ENCODE peak calls at places on chromosomes 12 and 14, in five cellular contexts. One of them, this sample, is unnamed.
A peak's percentile ranks its signal among the peaks of the same experiment; 100 is the strongest.

GRCh38 chr14:26887842-26888241 is 290.0 kb upstream of the NOVA1 start:
- DNase-seq in brain microvascular endothelial cell: no peak
- DNase-seq in tibial artery: peak; percentile 64
- DNase-seq in cardiac fibroblast: no peak
- DNase-seq in WTC11: no peak
- DNase-seq in this sample: no peak

GRCh38 chr14:36771256-36771655 is 109.6 kb downstream of the PAX9 start:
- DNase-seq in WTC11: no peak
- DNase-seq in cardiac fibroblast: no peak
- DNase-seq in brain microvascular endothelial cell: no peak
- DNase-seq in tibial artery: no peak
- DNase-seq in this sample: no peak

GRCh38 chr12:42987216-42987631 is 397.7 kb upstream of the PRICKLE1 start:
- DNase-seq in tibial artery: no peak
- DNase-seq in cardiac fibroblast: no peak
- DNase-seq in WTC11: no peak
- DNase-seq in brain microvascular endothelial cell: no peak
- DNase-seq in this sample: no peak

GRCh38 chr14:96066976-96067375 is 27.8 kb downstream of the C14orf132 start:
- DNase-seq in tibial artery: peak; percentile 15
- DNase-seq in cardiac fibroblast: no peak
- DNase-seq in brain microvascular endothelial cell: no peak
- DNase-seq in WTC11: no peak
- DNase-seq in this sample: no peak

GRCh38 chr12:103677341-103677740 is 90.3 kb downstream of the STAB2 start:
- DNase-seq in cardiac fibroblast: no peak
- DNase-seq in brain microvascular endothelial cell: no peak
- DNase-seq in WTC11: peak; percentile 16
- DNase-seq in tibial artery: no peak
- DNase-seq in this sample: no peak

GRCh38 chr14:28307506-28307905 is 459.1 kb upstream of the FOXG1 start:
- DNase-seq in brain microvascular endothelial cell: no peak
- DNase-seq in cardiac fibroblast: no peak
- DNase-seq in tibial artery: no peak
- DNase-seq in WTC11: no peak
- DNase-seq in this sample: no peak

GRCh38 chr12:100827901-100828520 is 33.4 kb downstream of the ANO4 start:
- DNase-seq in WTC11: no peak
- DNase-seq in cardiac fibroblast: peak; percentile 66
- DNase-seq in tibial artery: no peak
- DNase-seq in brain microvascular endothelial cell: no peak
- DNase-seq in this sample: no peak

GRCh38 chr12:105083551-105084105 is 630 bp downstream of the ALDH1L2 start:
- DNase-seq in brain microvascular endothelial cell: peak; percentile 73
- DNase-seq in WTC11: peak; percentile 32
- DNase-seq in tibial artery: peak; percentile 90
- DNase-seq in cardiac fibroblast: peak; percentile 84
- DNase-seq in this sample: peak; percentile 87

GRCh38 chr12:12717586-12718381 is 616 bp downstream of the CDKN1B start:
- DNase-seq in brain microvascular endothelial cell: no peak
- DNase-seq in cardiac fibroblast: peak; percentile 28
- DNase-seq in tibial artery: peak; percentile 73
- DNase-seq in WTC11: peak; percentile 32
- DNase-seq in this sample: no peak

GRCh38 chr12:106631150-106631549 is 48.3 kb downstream of the RFX4 start:
- DNase-seq in WTC11: no peak
- DNase-seq in cardiac fibroblast: no peak
- DNase-seq in brain microvascular endothelial cell: no peak
- DNase-seq in tibial artery: no peak
- DNase-seq in this sample: no peak

GRCh38 chr14:55399912-55400311 is 11.7 kb downstream of the ATG14 start:
- DNase-seq in tibial artery: no peak
- DNase-seq in WTC11: no peak
- DNase-seq in brain microvascular endothelial cell: peak; percentile 16
- DNase-seq in cardiac fibroblast: no peak
- DNase-seq in this sample: no peak

GRCh38 chr14:99751539-99752485 is 41.4 kb upstream of the EML1 start:
- DNase-seq in brain microvascular endothelial cell: no peak
- DNase-seq in tibial artery: no peak
- DNase-seq in cardiac fibroblast: peak; percentile 56
- DNase-seq in WTC11: no peak
- DNase-seq in this sample: no peak

GRCh38 chr14:79836577-79836976 is 374.7 kb downstream of the DIO2 start:
- DNase-seq in WTC11: no peak
- DNase-seq in cardiac fibroblast: peak; percentile 54
- DNase-seq in tibial artery: no peak
- DNase-seq in brain microvascular endothelial cell: peak; percentile 30
- DNase-seq in this sample: no peak

GRCh38 chr12:2893007-2893406 is 2.3 kb downstream of the TULP3 start:
- DNase-seq in cardiac fibroblast: peak; percentile 87
- DNase-seq in tibial artery: peak; percentile 68
- DNase-seq in brain microvascular endothelial cell: peak; percentile 59
- DNase-seq in WTC11: no peak
- DNase-seq in this sample: no peak

GRCh38 chr12:21666722-21667121 is 9.1 kb upstream of the LDHB start:
- DNase-seq in tibial artery: no peak
- DNase-seq in cardiac fibroblast: no peak
- DNase-seq in brain microvascular endothelial cell: no peak
- DNase-seq in WTC11: no peak
- DNase-seq in this sample: no peak

GRCh38 chr14:51228890-51229289 is 11.2 kb upstream of the TMX1 start:
- DNase-seq in cardiac fibroblast: no peak
- DNase-seq in brain microvascular endothelial cell: no peak
- DNase-seq in WTC11: no peak
- DNase-seq in tibial artery: no peak
- DNase-seq in this sample: no peak

GRCh38 chr12:101338087-101338486 is 58.2 kb downstream of the UTP20 start:
- DNase-seq in WTC11: no peak
- DNase-seq in tibial artery: no peak
- DNase-seq in cardiac fibroblast: no peak
- DNase-seq in brain microvascular endothelial cell: no peak
- DNase-seq in this sample: no peak

GRCh38 chr14:52848626-52849025 is 57.2 kb upstream of the GNPNAT1 start:
- DNase-seq in tibial artery: no peak
- DNase-seq in brain microvascular endothelial cell: no peak
- DNase-seq in cardiac fibroblast: no peak
- DNase-seq in WTC11: no peak
- DNase-seq in this sample: no peak

GRCh38 chr12:110582286-110583136 is 607 bp downstream of the PPTC7 start:
- DNase-seq in WTC11: peak; percentile 44
- DNase-seq in brain microvascular endothelial cell: no peak
- DNase-seq in tibial artery: peak; percentile 80
- DNase-seq in cardiac fibroblast: peak; percentile 60
- DNase-seq in this sample: peak; percentile 85

GRCh38 chr14:61644834-61645233 is 50.5 kb upstream of the HIF1A start:
- DNase-seq in WTC11: no peak
- DNase-seq in brain microvascular endothelial cell: no peak
- DNase-seq in tibial artery: no peak
- DNase-seq in cardiac fibroblast: no peak
- DNase-seq in this sample: no peak

GRCh38 chr14:50039734-50040400 is 76.5 kb downstream of the VCPKMT start:
- DNase-seq in WTC11: no peak
- DNase-seq in brain microvascular endothelial cell: peak; percentile 72
- DNase-seq in tibial artery: peak; percentile 74
- DNase-seq in cardiac fibroblast: peak; percentile 67
- DNase-seq in this sample: no peak

GRCh38 chr12:120689397-120690082 is 2.6 kb downstream of the MLEC start:
- DNase-seq in cardiac fibroblast: no peak
- DNase-seq in brain microvascular endothelial cell: peak; percentile 10
- DNase-seq in WTC11: peak; percentile 30
- DNase-seq in tibial artery: no peak
- DNase-seq in this sample: no peak

GRCh38 chr12:107320929-107321618 is 227.7 kb upstream of the CRY1 start:
- DNase-seq in tibial artery: no peak
- DNase-seq in brain microvascular endothelial cell: peak; percentile 29
- DNase-seq in cardiac fibroblast: peak; percentile 36
- DNase-seq in WTC11: peak; percentile 61
- DNase-seq in this sample: no peak

GRCh38 chr12:113664224-113664681 is 192.6 kb upstream of the LHX5 start:
- DNase-seq in cardiac fibroblast: no peak
- DNase-seq in tibial artery: no peak
- DNase-seq in brain microvascular endothelial cell: no peak
- DNase-seq in WTC11: no peak
- DNase-seq in this sample: no peak

GRCh38 chr12:1739368-1739767 is 48.5 kb downstream of the ADIPOR2 start:
- DNase-seq in tibial artery: no peak
- DNase-seq in cardiac fibroblast: no peak
- DNase-seq in WTC11: no peak
- DNase-seq in brain microvascular endothelial cell: no peak
- DNase-seq in this sample: no peak

GRCh38 chr12:2183556-2184541 is 131.1 kb downstream of the CACNA1C start:
- DNase-seq in tibial artery: no peak
- DNase-seq in cardiac fibroblast: peak; percentile 62
- DNase-seq in WTC11: no peak
- DNase-seq in brain microvascular endothelial cell: peak; percentile 34
- DNase-seq in this sample: no peak

GRCh38 chr12:123050331-123050809 is 69.9 kb downstream of the ARL6IP4 start:
- DNase-seq in tibial artery: no peak
- DNase-seq in brain microvascular endothelial cell: peak; percentile 51
- DNase-seq in cardiac fibroblast: peak; percentile 60
- DNase-seq in WTC11: no peak
- DNase-seq in this sample: no peak

GRCh38 chr14:70755655-70756054 is 53.7 kb downstream of the MAP3K9 start:
- DNase-seq in cardiac fibroblast: no peak
- DNase-seq in WTC11: no peak
- DNase-seq in tibial artery: no peak
- DNase-seq in brain microvascular endothelial cell: no peak
- DNase-seq in this sample: no peak

GRCh38 chr12:127077262-127078045 is 1189.5 kb upstream of the TMEM132C start:
- DNase-seq in brain microvascular endothelial cell: no peak
- DNase-seq in tibial artery: no peak
- DNase-seq in cardiac fibroblast: no peak
- DNase-seq in WTC11: no peak
- DNase-seq in this sample: no peak

GRCh38 chr14:58663494-58664111 is 25.8 kb downstream of the DACT1 start:
- DNase-seq in brain microvascular endothelial cell: peak; percentile 80
- DNase-seq in tibial artery: no peak
- DNase-seq in WTC11: no peak
- DNase-seq in cardiac fibroblast: peak; percentile 93
- DNase-seq in this sample: no peak

GRCh38 chr12:90233168-90234100 is 524.8 kb upstream of the ATP2B1 start:
- DNase-seq in tibial artery: no peak
- DNase-seq in brain microvascular endothelial cell: no peak
- DNase-seq in WTC11: no peak
- DNase-seq in cardiac fibroblast: peak; percentile 28
- DNase-seq in this sample: no peak

GRCh38 chr12:40473979-40474378 is 218.3 kb upstream of the CNTN1 start:
- DNase-seq in brain microvascular endothelial cell: no peak
- DNase-seq in cardiac fibroblast: no peak
- DNase-seq in WTC11: no peak
- DNase-seq in tibial artery: no peak
- DNase-seq in this sample: no peak

GRCh38 chr12:11863478-11863906 is 207.2 kb upstream of the BCL2L14 start:
- DNase-seq in WTC11: no peak
- DNase-seq in tibial artery: peak; percentile 80
- DNase-seq in cardiac fibroblast: peak; percentile 28
- DNase-seq in brain microvascular endothelial cell: no peak
- DNase-seq in this sample: no peak

GRCh38 chr12:76024942-76025600 is 6.5 kb downstream of the PHLDA1 start:
- DNase-seq in brain microvascular endothelial cell: peak; percentile 68
- DNase-seq in WTC11: no peak
- DNase-seq in tibial artery: no peak
- DNase-seq in cardiac fibroblast: peak; percentile 96
- DNase-seq in this sample: no peak

GRCh38 chr14:31568671-31569070 is 7.5 kb downstream of the NUBPL start:
- DNase-seq in cardiac fibroblast: peak; percentile 84
- DNase-seq in tibial artery: no peak
- DNase-seq in brain microvascular endothelial cell: no peak
- DNase-seq in WTC11: no peak
- DNase-seq in this sample: no peak

DNA sequence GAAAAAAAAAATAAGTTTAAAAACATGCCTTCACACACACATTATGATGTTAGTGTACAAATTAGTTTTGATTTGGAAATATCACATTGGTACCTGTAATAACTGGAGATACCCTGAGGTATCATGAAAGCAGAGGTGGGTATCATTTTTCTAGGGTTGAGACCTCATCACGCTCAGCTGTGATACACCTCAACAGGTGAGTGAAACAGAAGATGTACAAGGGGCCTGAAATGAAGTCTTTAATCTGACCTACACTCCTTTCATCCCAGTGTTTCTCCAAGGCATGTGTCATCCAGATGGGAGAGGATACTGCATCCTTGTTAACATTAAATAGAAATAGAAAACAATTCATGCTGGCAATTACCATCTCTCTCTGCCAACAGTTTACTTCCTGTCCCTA is 7.4 kb downstream of the BMP4 start:
- DNase-seq in brain microvascular endothelial cell: no peak
- DNase-seq in cardiac fibroblast: no peak
- DNase-seq in WTC11: no peak
- DNase-seq in tibial artery: no peak
- DNase-seq in this sample: no peak
- TF ChIP-seq CTCF in brain microvascular endothelial cell: no peak
- TF ChIP-seq CTCF in cardiac fibroblast: no peak
- TF ChIP-seq CTCF in WTC11: no peak
- TF ChIP-seq CTCF in tibial artery: no peak
- TF ChIP-seq CTCF in this sample: no peak

DNA sequence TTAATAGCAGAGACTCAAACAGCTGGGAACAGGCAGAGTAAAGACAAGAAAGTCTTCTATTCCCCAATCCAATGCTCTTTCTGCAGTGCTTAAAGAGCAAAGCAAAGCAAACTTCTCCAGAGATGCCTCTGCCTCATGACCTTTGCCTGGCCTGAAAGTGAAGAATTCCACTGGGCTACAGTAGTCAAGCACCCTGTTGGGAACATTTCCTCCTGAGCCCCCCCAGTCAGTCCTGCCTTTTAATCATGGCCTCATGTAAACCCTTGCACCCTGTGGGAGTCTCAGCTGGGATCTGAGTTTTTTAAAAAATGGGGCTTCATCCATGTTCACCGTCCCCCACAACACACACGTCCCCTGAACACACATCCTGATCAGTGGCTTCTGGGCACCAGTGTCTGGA is 62.7 kb upstream of the TSPAN11 start:
- DNase-seq in WTC11: no peak
- DNase-seq in cardiac fibroblast: no peak
- DNase-seq in tibial artery: no peak
- DNase-seq in brain microvascular endothelial cell: no peak
- DNase-seq in this sample: no peak
- TF ChIP-seq CTCF in WTC11: no peak
- TF ChIP-seq CTCF in cardiac fibroblast: no peak
- TF ChIP-seq CTCF in tibial artery: no peak
- TF ChIP-seq CTCF in brain microvascular endothelial cell: no peak
- TF ChIP-seq CTCF in this sample: no peak

GRCh38 chr14:104726600-104727451 is 2.8 kb downstream of the ADSS1 start:
- DNase-seq in brain microvascular endothelial cell: no peak
- DNase-seq in WTC11: no peak
- DNase-seq in cardiac fibroblast: no peak
- DNase-seq in tibial artery: no peak
- DNase-seq in this sample: no peak
- TF ChIP-seq CTCF in brain microvascular endothelial cell: peak; percentile 59
- TF ChIP-seq CTCF in WTC11: peak; percentile 4
- TF ChIP-seq CTCF in cardiac fibroblast: no peak
- TF ChIP-seq CTCF in tibial artery: no peak
- TF ChIP-seq CTCF in this sample: no peak

GRCh38 chr12:96359328-96359727 is 40.9 kb downstream of the CDK17 start:
- DNase-seq in cardiac fibroblast: peak; percentile 50
- DNase-seq in tibial artery: no peak
- DNase-seq in WTC11: no peak
- DNase-seq in brain microvascular endothelial cell: no peak
- DNase-seq in this sample: no peak
- TF ChIP-seq CTCF in cardiac fibroblast: no peak
- TF ChIP-seq CTCF in tibial artery: no peak
- TF ChIP-seq CTCF in WTC11: no peak
- TF ChIP-seq CTCF in brain microvascular endothelial cell: no peak
- TF ChIP-seq CTCF in this sample: no peak

This sample was measured in osteocyte.